ENCODE peak calls at places on chromosomes 11 and 22, in eight cellular contexts. One of them, this sample, is unnamed.

GRCh38 chr22:47176573-47177333 is 414.3 kb downstream of the TBC1D22A start:
- DNase-seq in stomach: no peak
- DNase-seq in upper lobe of left lung: peak; percentile 70
- DNase-seq in GM12891: no peak
- DNase-seq in HL-60: no peak
- DNase-seq in GM12892: no peak
- DNase-seq in esophagus muscularis mucosa: no peak
- DNase-seq in Panc1: no peak
- DNase-seq in this sample: no peak

GRCh38 chr11:6812391-6813005 is 13.0 kb upstream of the OR6A2 start:
- DNase-seq in Panc1: peak; percentile 65
- DNase-seq in upper lobe of left lung: no peak
- DNase-seq in GM12892: peak; percentile 24
- DNase-seq in GM12891: peak; percentile 40
- DNase-seq in esophagus muscularis mucosa: no peak
- DNase-seq in HL-60: peak; percentile 33
- DNase-seq in stomach: no peak
- DNase-seq in this sample: peak; percentile 15

GRCh38 chr11:5689551-5689983 is at the start of gene TRIM22:
- DNase-seq in HL-60: peak; percentile 63
- DNase-seq in GM12892: peak; percentile 34
- DNase-seq in Panc1: no peak
- DNase-seq in upper lobe of left lung: no peak
- DNase-seq in GM12891: peak; percentile 45
- DNase-seq in esophagus muscularis mucosa: peak; percentile 88
- DNase-seq in stomach: peak; percentile 48
- DNase-seq in this sample: no peak

GRCh38 chr11:11347583-11347982 is 5.5 kb downstream of the CSNK2A3 start:
- DNase-seq in GM12892: no peak
- DNase-seq in upper lobe of left lung: no peak
- DNase-seq in HL-60: no peak
- DNase-seq in Panc1: no peak
- DNase-seq in esophagus muscularis mucosa: no peak
- DNase-seq in stomach: no peak
- DNase-seq in GM12891: no peak
- DNase-seq in this sample: no peak

GRCh38 chr22:43994416-43994815 is 29.7 kb upstream of the PARVB start:
- DNase-seq in stomach: no peak
- DNase-seq in upper lobe of left lung: no peak
- DNase-seq in HL-60: no peak
- DNase-seq in GM12892: no peak
- DNase-seq in esophagus muscularis mucosa: no peak
- DNase-seq in Panc1: no peak
- DNase-seq in GM12891: no peak
- DNase-seq in this sample: no peak

GRCh38 chr22:47114813-47115517 is 352.5 kb downstream of the TBC1D22A start:
- DNase-seq in esophagus muscularis mucosa: no peak
- DNase-seq in Panc1: no peak
- DNase-seq in upper lobe of left lung: no peak
- DNase-seq in stomach: no peak
- DNase-seq in GM12892: no peak
- DNase-seq in HL-60: no peak
- DNase-seq in GM12891: no peak
- DNase-seq in this sample: no peak

GRCh38 chr11:45932217-45932616 is 9.8 kb downstream of the LARGE2 start:
- DNase-seq in GM12892: no peak
- DNase-seq in upper lobe of left lung: no peak
- DNase-seq in GM12891: no peak
- DNase-seq in stomach: no peak
- DNase-seq in HL-60: no peak
- DNase-seq in esophagus muscularis mucosa: no peak
- DNase-seq in Panc1: no peak
- DNase-seq in this sample: no peak

GRCh38 chr11:7279676-7280075 is 28.0 kb downstream of the SYT9 start:
- DNase-seq in Panc1: no peak
- DNase-seq in upper lobe of left lung: no peak
- DNase-seq in GM12892: no peak
- DNase-seq in stomach: no peak
- DNase-seq in GM12891: no peak
- DNase-seq in esophagus muscularis mucosa: no peak
- DNase-seq in HL-60: no peak
- DNase-seq in this sample: no peak

GRCh38 chr11:48006301-48006992 is 26.1 kb downstream of the PTPRJ start:
- DNase-seq in stomach: no peak
- DNase-seq in Panc1: no peak
- DNase-seq in GM12891: no peak
- DNase-seq in HL-60: no peak
- DNase-seq in upper lobe of left lung: no peak
- DNase-seq in esophagus muscularis mucosa: no peak
- DNase-seq in GM12892: peak; percentile 60
- DNase-seq in this sample: no peak

GRCh38 chr11:115911656-115912055 is 407.4 kb upstream of the CADM1 start:
- DNase-seq in esophagus muscularis mucosa: no peak
- DNase-seq in upper lobe of left lung: no peak
- DNase-seq in GM12891: no peak
- DNase-seq in HL-60: no peak
- DNase-seq in GM12892: no peak
- DNase-seq in Panc1: no peak
- DNase-seq in stomach: no peak
- DNase-seq in this sample: no peak

GRCh38 chr22:23187871-23188700 is 7.8 kb downstream of the BCR start:
- DNase-seq in Panc1: no peak
- DNase-seq in esophagus muscularis mucosa: no peak
- DNase-seq in GM12892: no peak
- DNase-seq in HL-60: no peak
- DNase-seq in stomach: no peak
- DNase-seq in upper lobe of left lung: no peak
- DNase-seq in GM12891: no peak
- DNase-seq in this sample: no peak

GRCh38 chr22:25488244-25489020 is 76.0 kb upstream of the GRK3 start:
- DNase-seq in esophagus muscularis mucosa: no peak
- DNase-seq in Panc1: peak; percentile 5
- DNase-seq in GM12891: no peak
- DNase-seq in stomach: peak; percentile 86
- DNase-seq in upper lobe of left lung: no peak
- DNase-seq in GM12892: no peak
- DNase-seq in HL-60: no peak
- DNase-seq in this sample: peak; percentile 79

GRCh38 chr22:44671742-44672141 is 30.3 kb upstream of the PRR5 start:
- DNase-seq in GM12892: no peak
- DNase-seq in stomach: no peak
- DNase-seq in Panc1: no peak
- DNase-seq in esophagus muscularis mucosa: no peak
- DNase-seq in GM12891: no peak
- DNase-seq in HL-60: peak; percentile 78
- DNase-seq in upper lobe of left lung: no peak
- DNase-seq in this sample: no peak

GRCh38 chr11:75934851-75935250 is 119.8 kb downstream of the UVRAG start:
- DNase-seq in HL-60: no peak
- DNase-seq in GM12892: no peak
- DNase-seq in stomach: no peak
- DNase-seq in esophagus muscularis mucosa: no peak
- DNase-seq in Panc1: no peak
- DNase-seq in GM12891: no peak
- DNase-seq in upper lobe of left lung: no peak
- DNase-seq in this sample: no peak

GRCh38 chr11:131356201-131356600 is 14.2 kb upstream of the NTM start:
- DNase-seq in upper lobe of left lung: no peak
- DNase-seq in GM12891: no peak
- DNase-seq in GM12892: no peak
- DNase-seq in HL-60: no peak
- DNase-seq in esophagus muscularis mucosa: no peak
- DNase-seq in Panc1: no peak
- DNase-seq in stomach: no peak
- DNase-seq in this sample: no peak

GRCh38 chr11:36075053-36075452 is 131.2 kb downstream of the LDLRAD3 start:
- DNase-seq in upper lobe of left lung: no peak
- DNase-seq in stomach: no peak
- DNase-seq in GM12892: no peak
- DNase-seq in GM12891: no peak
- DNase-seq in Panc1: no peak
- DNase-seq in esophagus muscularis mucosa: no peak
- DNase-seq in HL-60: no peak
- DNase-seq in this sample: no peak

GRCh38 chr22:17443413-17444203 is 74.3 kb downstream of the CECR2 start:
- DNase-seq in stomach: no peak
- DNase-seq in upper lobe of left lung: no peak
- DNase-seq in Panc1: no peak
- DNase-seq in GM12892: no peak
- DNase-seq in GM12891: no peak
- DNase-seq in HL-60: no peak
- DNase-seq in esophagus muscularis mucosa: no peak
- DNase-seq in this sample: no peak
- TF ChIP-seq POLR2AphosphoS5 in stomach: no peak
- TF ChIP-seq POLR2AphosphoS5 in upper lobe of left lung: no peak
- TF ChIP-seq POLR2AphosphoS5 in Panc1: no peak
- TF ChIP-seq POLR2AphosphoS5 in GM12892: no peak
- TF ChIP-seq POLR2AphosphoS5 in GM12891: no peak
- TF ChIP-seq POLR2AphosphoS5 in HL-60: no peak
- TF ChIP-seq POLR2AphosphoS5 in esophagus muscularis mucosa: no peak
- TF ChIP-seq POLR2AphosphoS5 in this sample: no peak

GRCh38 chr11:65557280-65558001 is 718 bp downstream of the LTBP3 start:
- DNase-seq in HL-60: no peak
- DNase-seq in upper lobe of left lung: peak; percentile 90
- DNase-seq in GM12892: no peak
- DNase-seq in Panc1: no peak
- DNase-seq in GM12891: no peak
- DNase-seq in stomach: no peak
- DNase-seq in esophagus muscularis mucosa: no peak
- DNase-seq in this sample: no peak

GRCh38 chr11:65556470-65557279 is 1.5 kb downstream of the LTBP3 start:
- DNase-seq in GM12891: no peak
- DNase-seq in esophagus muscularis mucosa: no peak
- DNase-seq in Panc1: no peak
- DNase-seq in upper lobe of left lung: no peak
- DNase-seq in stomach: no peak
- DNase-seq in HL-60: no peak
- DNase-seq in GM12892: no peak
- DNase-seq in this sample: no peak

GRCh38 chr11:65554057-65554818 is 3.9 kb downstream of the LTBP3 start:
- DNase-seq in upper lobe of left lung: no peak
- DNase-seq in Panc1: no peak
- DNase-seq in stomach: no peak
- DNase-seq in GM12892: no peak
- DNase-seq in GM12891: no peak
- DNase-seq in HL-60: no peak
- DNase-seq in esophagus muscularis mucosa: no peak
- DNase-seq in this sample: no peak

GRCh38 chr11:65554842-65555395 is 3.2 kb downstream of the LTBP3 start:
- DNase-seq in Panc1: no peak
- DNase-seq in HL-60: no peak
- DNase-seq in esophagus muscularis mucosa: no peak
- DNase-seq in stomach: no peak
- DNase-seq in GM12891: no peak
- DNase-seq in upper lobe of left lung: no peak
- DNase-seq in GM12892: no peak
- DNase-seq in this sample: no peak

DNA sequence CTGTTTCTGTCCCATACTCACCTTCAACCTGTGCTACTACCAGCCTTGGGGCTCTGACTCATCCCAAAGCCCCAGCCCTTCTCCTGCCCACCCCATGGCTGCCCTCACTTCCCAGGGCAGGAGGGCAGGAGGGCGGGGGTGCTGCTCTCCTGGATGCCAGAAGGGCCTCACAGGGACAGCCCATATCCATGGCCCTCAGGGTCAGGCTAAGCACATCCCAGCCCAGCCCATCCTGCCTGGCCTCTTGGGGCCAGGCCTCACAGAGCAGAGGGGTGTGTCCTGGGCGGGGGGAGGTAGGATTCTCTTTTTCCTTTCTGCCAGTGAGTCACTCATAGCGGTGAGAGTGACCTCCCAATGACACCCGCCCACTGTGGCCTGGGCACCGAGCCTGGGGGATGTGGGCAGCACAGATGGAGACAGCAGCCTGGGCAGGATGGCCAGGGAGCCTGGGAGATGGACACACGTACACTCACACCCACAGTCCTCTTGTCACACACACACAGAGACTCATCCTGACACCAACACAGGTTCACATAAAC is 2.4 kb downstream of the LTBP3 start:
- DNase-seq in GM12891: no peak
- DNase-seq in GM12892: no peak
- DNase-seq in esophagus muscularis mucosa: no peak
- DNase-seq in HL-60: no peak
- DNase-seq in upper lobe of left lung: no peak
- DNase-seq in Panc1: peak; percentile 73
- DNase-seq in stomach: no peak
- DNase-seq in this sample: peak; percentile 71
- TF ChIP-seq POLR2AphosphoS5 in GM12891: no peak
- TF ChIP-seq POLR2AphosphoS5 in GM12892: no peak
- TF ChIP-seq POLR2AphosphoS5 in esophagus muscularis mucosa: peak; percentile 25
- TF ChIP-seq POLR2AphosphoS5 in HL-60: no peak
- TF ChIP-seq POLR2AphosphoS5 in upper lobe of left lung: no peak
- TF ChIP-seq POLR2AphosphoS5 in Panc1: no peak
- TF ChIP-seq POLR2AphosphoS5 in stomach: no peak
- TF ChIP-seq POLR2AphosphoS5 in this sample: peak; percentile 77

GRCh38 chr11:57515332-57516060 is at the start of gene SLC43A1:
- DNase-seq in Panc1: no peak
- DNase-seq in esophagus muscularis mucosa: peak; percentile 93
- DNase-seq in GM12891: no peak
- DNase-seq in stomach: peak; percentile 66
- DNase-seq in upper lobe of left lung: peak; percentile 89
- DNase-seq in GM12892: peak; percentile 62
- DNase-seq in HL-60: peak; percentile 70
- DNase-seq in this sample: no peak
- TF ChIP-seq POLR2AphosphoS5 in Panc1: no peak
- TF ChIP-seq POLR2AphosphoS5 in esophagus muscularis mucosa: peak; percentile 63
- TF ChIP-seq POLR2AphosphoS5 in GM12891: no peak
- TF ChIP-seq POLR2AphosphoS5 in stomach: no peak
- TF ChIP-seq POLR2AphosphoS5 in upper lobe of left lung: no peak
- TF ChIP-seq POLR2AphosphoS5 in GM12892: no peak
- TF ChIP-seq POLR2AphosphoS5 in HL-60: no peak
- TF ChIP-seq POLR2AphosphoS5 in this sample: peak; percentile 77

DNA sequence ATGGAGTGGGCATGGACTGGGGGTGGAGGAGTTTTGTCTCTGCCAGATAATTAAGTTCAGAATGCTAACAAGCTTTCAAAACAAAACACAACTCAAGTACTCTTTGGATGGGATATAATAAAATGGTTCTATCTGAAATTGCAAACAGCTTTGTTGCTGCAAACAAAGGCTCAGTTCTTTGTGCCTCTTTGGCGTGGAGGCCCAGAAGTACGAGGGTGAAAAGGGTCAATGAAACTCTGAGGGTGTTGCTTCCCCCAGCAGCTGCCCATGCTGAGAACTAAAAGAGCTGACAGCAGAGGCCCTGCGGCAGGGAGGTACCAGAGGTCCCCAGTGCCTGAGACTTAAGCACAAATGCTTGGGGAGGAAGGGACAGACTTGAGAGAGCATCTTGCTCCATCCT is 26.5 kb upstream of the IGSF22 start:
- DNase-seq in GM12891: no peak
- DNase-seq in Panc1: no peak
- DNase-seq in GM12892: no peak
- DNase-seq in upper lobe of left lung: no peak
- DNase-seq in stomach: no peak
- DNase-seq in esophagus muscularis mucosa: no peak
- DNase-seq in HL-60: no peak
- DNase-seq in this sample: no peak
- TF ChIP-seq POLR2AphosphoS5 in GM12891: no peak
- TF ChIP-seq POLR2AphosphoS5 in Panc1: no peak
- TF ChIP-seq POLR2AphosphoS5 in GM12892: no peak
- TF ChIP-seq POLR2AphosphoS5 in upper lobe of left lung: no peak
- TF ChIP-seq POLR2AphosphoS5 in stomach: no peak
- TF ChIP-seq POLR2AphosphoS5 in esophagus muscularis mucosa: no peak
- TF ChIP-seq POLR2AphosphoS5 in HL-60: no peak
- TF ChIP-seq POLR2AphosphoS5 in this sample: no peak

This sample was measured in HCT116.